ENCODE peak calls at places on chromosomes 4 and X, in four cellular contexts. H is mesendoderm, B is fibroblast of villous mesenchyme, M is cardiac muscle cell. R is an unnamed sample.

GRCh38 chrX:79117078-79117477 is 27.4 kb upstream of the GPR174 start:
- DNase-seq in B (no peak), H (no peak), M (no peak), R (no peak)

GRCh38 chrX:119238557-119238956 is 2.5 kb downstream of the PGRMC1 start:
- DNase-seq in M (no peak), H (no peak), B (no peak), R (no peak)

GRCh38 chr4:8643986-8644385 is 51.4 kb downstream of the CPZ start:
- DNase-seq in M (no peak), H (no peak), B (no peak), R (no peak)

GRCh38 chr4:36332782-36333131 is 51.3 kb downstream of the DTHD1 start:
- DNase-seq in M (no peak), B (no peak), H (no peak), R (no peak)

GRCh38 chr4:40550900-40551546 is 78.6 kb downstream of the RBM47 start:
- DNase-seq in B (peak), M (peak), H (peak), R (peak)

GRCh38 chr4:156291317-156291716 is 337.7 kb upstream of the CTSO start:
- DNase-seq in M (peak), H (no peak), B (peak), R (peak)

GRCh38 chrX:13283968-13284914 is 35.6 kb downstream of the ATXN3L start:
- DNase-seq in H (peak), M (no peak), B (peak), R (no peak)

GRCh38 chrX:137432609-137433008 is 133.3 kb upstream of the ZIC3 start:
- DNase-seq in B (no peak), H (peak), M (peak), R (peak)

GRCh38 chrX:149628768-149629167 is 2.8 kb downstream of the TMEM185A start:
- DNase-seq in H (no peak), M (no peak), B (no peak), R (no peak)

GRCh38 chrX:9341305-9342201 is 123.3 kb upstream of the TBL1X start:
- DNase-seq in B (peak), M (peak), H (peak), R (no peak)

GRCh38 chr4:82044141-82044993 is 329.4 kb downstream of the HNRNPD start:
- DNase-seq in M (peak), H (peak), B (peak), R (peak)

GRCh38 chr4:145679520-145679919 is 426 bp upstream of the C4orf51 start:
- DNase-seq in M (peak), H (peak), B (peak), R (no peak)

GRCh38 chr4:89400408-89401035 is 92.9 kb upstream of the GPRIN3 start:
- DNase-seq in H (peak), M (no peak), B (no peak), R (no peak)

R was measured in HuH-7.